ENCODE peak calls at places on chromosomes 3 and 15, in six cellular contexts. Q is GM12891, W is K562, B is H1, L is GM12878, U is HepG2. E is an unnamed sample.

GRCh38 chr3:192986399-192986798 is 68.7 kb upstream of the MB21D2 start:
- DNase-seq in Q (no peak), W (no peak), B (no peak), L (no peak), U (no peak), E (no peak)

GRCh38 chr3:196662033-196662432 is 22.5 kb downstream of the NRROS start:
- DNase-seq in Q (no peak), W (no peak), B (no peak), L (no peak), U (no peak), E (no peak)

GRCh38 chr15:95365615-95366107 is 964.8 kb upstream of the NR2F2 start:
- DNase-seq in Q (no peak), W (no peak), B (no peak), L (no peak), U (no peak), E (no peak)

GRCh38 chr3:68892297-68892696 is 40.0 kb downstream of the TAFA4 start:
- DNase-seq in Q (no peak), W (no peak), B (no peak), L (no peak), U (no peak), E (no peak)

GRCh38 chr15:42215854-42216829 is 8.0 kb upstream of the VPS39 start:
- DNase-seq in Q (no peak), W (no peak), B (no peak), L (no peak), U (no peak), E (no peak)

GRCh38 chr15:91051248-91051647 is 28.9 kb upstream of the VPS33B start:
- DNase-seq in Q (no peak), W (no peak), B (no peak), L (no peak), U (no peak), E (no peak)

GRCh38 chr15:69526086-69526485 is 73.5 kb downstream of the RPLP1 start:
- DNase-seq in Q (no peak), W (no peak), B (no peak), L (no peak), U (no peak), E (no peak)

GRCh38 chr15:40355976-40356585 is 1.9 kb upstream of the DISP2 start:
- DNase-seq in Q (no peak), W (no peak), B (no peak), L (no peak), U (no peak), E (no peak)

GRCh38 chr15:88331291-88331690 is 74.8 kb upstream of the NTRK3 start:
- DNase-seq in Q (peak), W (peak), B (peak), L (no peak), U (peak), E (peak)

GRCh38 chr3:124051636-124052035 is 59.7 kb upstream of the ROPN1 start:
- DNase-seq in Q (no peak), W (no peak), B (no peak), L (no peak), U (no peak), E (no peak)

GRCh38 chr15:59997070-59997701 is 6.9 kb upstream of the FOXB1 start:
- DNase-seq in Q (no peak), W (peak), B (peak), L (no peak), U (no peak), E (peak)

GRCh38 chr15:53910236-53910849 is 67.9 kb upstream of the UNC13C start:
- DNase-seq in Q (no peak), W (no peak), B (no peak), L (no peak), U (peak), E (no peak)

GRCh38 chr15:34717729-34718128 is 37.1 kb downstream of the GJD2 start:
- DNase-seq in Q (no peak), W (no peak), B (no peak), L (no peak), U (no peak), E (no peak)

GRCh38 chr3:16378920-16379319 is 113.9 kb downstream of the OXNAD1 start:
- DNase-seq in Q (no peak), W (no peak), B (no peak), L (no peak), U (no peak), E (no peak)

GRCh38 chr15:38054488-38054887 is 120.0 kb downstream of the TMCO5A start:
- DNase-seq in Q (no peak), W (no peak), B (no peak), L (no peak), U (no peak), E (no peak)

GRCh38 chr3:16838561-16838960 is 46.2 kb upstream of the PLCL2 start:
- DNase-seq in Q (no peak), W (no peak), B (no peak), L (no peak), U (peak), E (no peak)

GRCh38 chr15:56523521-56523920 is 58.6 kb upstream of the MNS1 start:
- DNase-seq in Q (no peak), W (no peak), B (no peak), L (no peak), U (no peak), E (no peak)

GRCh38 chr3:29128004-29128403 is 152.9 kb upstream of the RBMS3 start:
- DNase-seq in Q (no peak), W (no peak), B (no peak), L (no peak), U (no peak), E (no peak)

GRCh38 chr15:95132774-95133173 is 901.4 kb downstream of the MCTP2 start:
- DNase-seq in Q (no peak), W (no peak), B (no peak), L (no peak), U (no peak), E (no peak)

GRCh38 chr15:90021108-90021507 is 20.0 kb downstream of the ZNF710 start:
- DNase-seq in Q (no peak), W (no peak), B (no peak), L (no peak), U (no peak), E (no peak)

DNA sequence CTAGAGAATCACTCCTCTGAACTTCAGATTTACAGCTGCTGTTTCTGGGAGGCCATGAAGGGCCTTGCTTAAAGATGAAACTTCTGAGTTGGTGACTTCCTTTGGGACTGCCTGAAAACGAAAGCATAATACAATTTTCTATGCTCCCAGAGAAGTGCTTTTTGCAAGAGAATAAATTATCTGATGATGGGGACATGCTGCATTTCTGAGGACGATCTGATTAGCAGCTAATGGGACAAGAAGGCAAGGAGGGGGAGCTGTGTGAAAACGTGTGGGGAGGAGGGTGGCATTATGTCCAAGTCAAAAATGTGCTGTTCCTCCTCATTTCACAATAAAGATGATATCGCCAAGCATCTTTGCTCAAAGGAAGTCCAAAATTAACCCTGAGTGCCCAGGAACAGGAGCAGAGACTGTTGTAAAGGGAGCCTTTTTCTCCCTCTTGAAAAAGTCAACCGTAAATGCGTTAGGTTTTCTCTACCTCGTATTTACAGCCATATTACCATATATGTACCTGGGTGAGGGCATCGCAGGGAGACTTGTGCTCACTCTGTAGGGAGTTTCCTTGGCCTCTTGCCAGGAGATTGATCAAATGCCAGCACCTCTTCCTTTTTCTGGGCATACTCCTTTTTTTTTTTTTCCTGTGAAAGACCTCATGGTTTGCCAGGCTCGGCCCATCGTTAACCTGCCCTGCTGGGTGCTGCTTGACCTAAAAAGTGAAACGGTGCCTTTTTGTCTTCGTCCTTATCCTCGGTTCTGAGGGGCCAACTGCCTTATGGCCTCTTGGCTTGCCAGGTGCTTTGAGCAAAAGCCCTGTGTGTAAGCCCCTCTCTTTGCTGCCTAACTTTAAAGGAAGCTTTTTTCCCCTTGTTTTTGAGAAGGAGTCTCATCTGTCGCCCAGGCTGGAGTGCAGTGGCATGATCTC is 11.5 kb downstream of the ITPR1 start:
- DNase-seq in Q (no peak), W (no peak), B (no peak), L (no peak), U (no peak), E (no peak)
- TF ChIP-seq TAF1 in Q (no peak), W (no peak), B (no peak), L (no peak), U (no peak), E (no peak)

GRCh38 chr15:93221754-93222153 is 132.7 kb upstream of the RGMA start:
- DNase-seq in Q (no peak), W (no peak), B (no peak), L (no peak), U (no peak), E (no peak)
- TF ChIP-seq POLR2A in Q (no peak), W (no peak), B (no peak), L (no peak), U (no peak), E (no peak)

GRCh38 chr3:144286235-144286910 is 314.8 kb downstream of the DIPK2A start:
- DNase-seq in Q (no peak), W (no peak), B (no peak), L (no peak), U (no peak), E (no peak)

GRCh38 chr3:144289057-144289456 is 317.4 kb downstream of the DIPK2A start:
- DNase-seq in Q (no peak), W (no peak), B (no peak), L (no peak), U (no peak), E (no peak)

GRCh38 chr3:144282313-144282712 is 310.7 kb downstream of the DIPK2A start:
- DNase-seq in Q (no peak), W (no peak), B (no peak), L (no peak), U (no peak), E (no peak)

DNA sequence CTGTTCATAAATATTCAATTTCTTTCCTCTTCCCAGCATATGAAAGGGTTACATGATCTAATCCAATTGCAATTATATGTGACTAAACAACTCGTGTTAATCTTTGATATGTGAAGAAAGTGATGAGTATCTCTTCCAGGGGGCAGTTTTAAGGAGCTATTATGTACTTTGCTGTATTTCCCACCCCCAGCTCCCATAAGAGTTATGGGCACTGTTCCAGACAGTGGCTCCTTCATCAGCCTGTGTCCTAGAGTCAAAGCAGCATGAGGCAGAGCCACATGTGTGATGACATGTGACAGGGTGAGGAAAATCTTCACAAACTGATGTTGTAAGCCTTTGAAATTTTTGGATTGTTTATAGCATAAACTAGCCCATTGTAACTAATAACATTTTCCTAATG is 315.4 kb downstream of the DIPK2A start:
- DNase-seq in Q (no peak), W (no peak), B (no peak), L (no peak), U (no peak), E (no peak)
- TF ChIP-seq TAF1 in Q (no peak), W (no peak), B (no peak), L (no peak), U (no peak), E (no peak)

DNA sequence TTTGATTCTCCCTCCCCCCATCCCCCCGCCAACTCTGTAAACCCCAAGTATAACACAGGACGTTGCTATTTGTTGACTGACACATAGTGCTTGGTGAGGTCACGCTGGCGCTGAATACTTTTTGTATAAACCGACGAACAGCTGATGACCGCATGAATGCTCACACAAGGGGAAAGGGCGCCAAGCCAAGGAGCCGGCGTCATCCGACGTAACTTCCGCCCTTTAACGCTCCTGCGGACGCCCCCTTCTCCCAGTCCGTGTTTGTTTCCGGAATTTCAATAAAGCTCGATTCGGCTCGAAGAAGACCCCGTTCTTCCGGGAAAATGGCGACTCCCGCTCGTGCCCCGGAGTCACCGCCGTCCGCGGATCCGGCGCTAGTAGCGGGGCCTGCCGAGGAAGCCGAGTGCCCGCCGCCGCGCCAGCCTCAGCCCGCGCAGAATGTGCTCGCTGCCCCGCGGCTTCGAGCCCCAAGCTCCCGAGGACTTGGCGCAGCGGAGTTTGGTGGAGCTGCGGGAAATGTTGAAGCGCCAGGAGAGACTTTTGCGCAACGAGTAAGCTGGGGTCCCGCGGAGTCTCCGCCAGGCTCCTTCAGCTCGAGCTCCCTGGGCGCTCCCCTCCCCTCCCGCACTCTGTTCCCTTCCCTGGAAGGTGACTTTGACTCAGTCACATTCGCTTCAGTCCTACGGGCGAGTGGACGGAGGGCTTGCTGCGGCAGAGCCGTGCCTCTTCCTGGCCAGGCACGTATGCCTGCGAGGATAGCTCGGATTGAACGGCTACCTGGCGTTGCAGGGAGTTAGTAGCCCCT is at the start of gene POLR2M:
- DNase-seq in Q (peak), W (peak), B (peak), L (peak), U (peak), E (peak)
- TF ChIP-seq POLR2A in Q (peak), W (peak), B (peak), L (peak), U (no peak), E (peak)

E was measured in GM12892.